ENCODE peak calls at places on chromosomes 5 and 9, in seven cellular contexts. One of them, this sample, is unnamed.
A peak's percentile ranks its signal among the peaks of the same experiment; 100 is the strongest.

GRCh38 chr5:25099538-25099937 is 454.8 kb upstream of the CDH10 start:
- DNase-seq in cardiac fibroblast: no peak
- DNase-seq in LNCaP clone FGC: no peak
- DNase-seq in AG04450: no peak
- DNase-seq in OCI-LY7: no peak
- DNase-seq in breast epithelium: no peak
- DNase-seq in GM23248: no peak
- DNase-seq in this sample: no peak

GRCh38 chr5:173454381-173454763 is 126.2 kb upstream of the STC2 start:
- DNase-seq in GM23248: peak; percentile 83
- DNase-seq in LNCaP clone FGC: no peak
- DNase-seq in AG04450: peak; percentile 48
- DNase-seq in cardiac fibroblast: peak; percentile 85
- DNase-seq in OCI-LY7: no peak
- DNase-seq in breast epithelium: no peak
- DNase-seq in this sample: no peak

GRCh38 chr5:139848508-139849100 is 53.0 kb downstream of the PSD2 start:
- DNase-seq in cardiac fibroblast: no peak
- DNase-seq in AG04450: no peak
- DNase-seq in LNCaP clone FGC: no peak
- DNase-seq in GM23248: no peak
- DNase-seq in OCI-LY7: no peak
- DNase-seq in breast epithelium: no peak
- DNase-seq in this sample: no peak

GRCh38 chr5:50666261-50667078 is at the start of gene PARP8:
- DNase-seq in GM23248: peak; percentile 62
- DNase-seq in LNCaP clone FGC: no peak
- DNase-seq in cardiac fibroblast: peak; percentile 61
- DNase-seq in OCI-LY7: peak; percentile 63
- DNase-seq in AG04450: peak; percentile 11
- DNase-seq in breast epithelium: no peak
- DNase-seq in this sample: peak; percentile 50

GRCh38 chr5:133830281-133830680 is 138.1 kb downstream of the C5orf15 start:
- DNase-seq in AG04450: no peak
- DNase-seq in GM23248: no peak
- DNase-seq in OCI-LY7: no peak
- DNase-seq in LNCaP clone FGC: no peak
- DNase-seq in breast epithelium: no peak
- DNase-seq in cardiac fibroblast: no peak
- DNase-seq in this sample: no peak

GRCh38 chr5:44807269-44807668 is 1.5 kb upstream of the MRPS30 start:
- DNase-seq in AG04450: no peak
- DNase-seq in breast epithelium: no peak
- DNase-seq in LNCaP clone FGC: no peak
- DNase-seq in GM23248: peak; percentile 35
- DNase-seq in cardiac fibroblast: peak; percentile 17
- DNase-seq in OCI-LY7: no peak
- DNase-seq in this sample: no peak

GRCh38 chr5:166788050-166788449 is 1503.4 kb upstream of the WWC1 start:
- DNase-seq in LNCaP clone FGC: peak; percentile 61
- DNase-seq in AG04450: no peak
- DNase-seq in OCI-LY7: no peak
- DNase-seq in GM23248: no peak
- DNase-seq in breast epithelium: no peak
- DNase-seq in cardiac fibroblast: no peak
- DNase-seq in this sample: no peak

GRCh38 chr9:133347515-133347984 is 381 bp downstream of the MED22 start:
- DNase-seq in breast epithelium: peak; percentile 51
- DNase-seq in LNCaP clone FGC: no peak
- DNase-seq in AG04450: no peak
- DNase-seq in GM23248: peak; percentile 73
- DNase-seq in OCI-LY7: peak; percentile 62
- DNase-seq in cardiac fibroblast: peak; percentile 33
- DNase-seq in this sample: no peak

GRCh38 chr9:105116047-105116868 is 128.2 kb upstream of the SLC44A1 start:
- DNase-seq in OCI-LY7: no peak
- DNase-seq in cardiac fibroblast: no peak
- DNase-seq in breast epithelium: no peak
- DNase-seq in GM23248: no peak
- DNase-seq in AG04450: no peak
- DNase-seq in LNCaP clone FGC: no peak
- DNase-seq in this sample: no peak

GRCh38 chr5:16859346-16859745 is 76.7 kb downstream of the MYO10 start:
- DNase-seq in breast epithelium: no peak
- DNase-seq in cardiac fibroblast: no peak
- DNase-seq in AG04450: no peak
- DNase-seq in OCI-LY7: no peak
- DNase-seq in GM23248: no peak
- DNase-seq in LNCaP clone FGC: no peak
- DNase-seq in this sample: no peak

GRCh38 chr5:16854351-16854750 is 81.7 kb downstream of the MYO10 start:
- DNase-seq in OCI-LY7: no peak
- DNase-seq in breast epithelium: no peak
- DNase-seq in cardiac fibroblast: peak; percentile 41
- DNase-seq in AG04450: no peak
- DNase-seq in LNCaP clone FGC: no peak
- DNase-seq in GM23248: peak; percentile 42
- DNase-seq in this sample: no peak

GRCh38 chr5:16857635-16858034 is 78.5 kb downstream of the MYO10 start:
- DNase-seq in breast epithelium: no peak
- DNase-seq in OCI-LY7: no peak
- DNase-seq in cardiac fibroblast: no peak
- DNase-seq in LNCaP clone FGC: peak; percentile 37
- DNase-seq in GM23248: peak; percentile 51
- DNase-seq in AG04450: no peak
- DNase-seq in this sample: no peak

GRCh38 chr5:16855475-16855874 is 80.6 kb downstream of the MYO10 start:
- DNase-seq in OCI-LY7: no peak
- DNase-seq in AG04450: no peak
- DNase-seq in GM23248: peak; percentile 67
- DNase-seq in breast epithelium: no peak
- DNase-seq in cardiac fibroblast: peak; percentile 74
- DNase-seq in LNCaP clone FGC: no peak
- DNase-seq in this sample: no peak

DNA sequence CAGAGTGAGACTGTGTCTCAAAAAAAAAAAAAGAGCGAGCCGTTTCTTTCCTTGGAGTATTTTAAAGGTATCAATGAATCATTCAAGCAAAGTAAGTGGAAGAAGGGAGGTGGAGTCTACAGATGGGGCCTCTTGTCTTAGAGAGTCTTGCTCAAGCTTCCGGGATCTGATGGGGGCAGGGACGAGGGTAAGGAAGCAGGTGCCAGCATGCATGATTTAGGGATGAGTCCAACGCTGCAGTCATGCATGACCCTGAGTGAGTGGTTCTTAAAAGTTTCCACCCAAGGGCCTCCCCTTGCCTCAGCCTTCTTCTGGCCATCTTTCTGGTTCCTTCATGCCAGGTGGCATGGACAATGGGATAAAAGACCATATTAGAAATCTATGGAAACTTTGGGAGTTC is 79.6 kb downstream of the MYO10 start:
- DNase-seq in LNCaP clone FGC: no peak
- DNase-seq in breast epithelium: no peak
- DNase-seq in OCI-LY7: no peak
- DNase-seq in cardiac fibroblast: peak; percentile 79
- DNase-seq in GM23248: peak; percentile 72
- DNase-seq in AG04450: peak; percentile 21
- DNase-seq in this sample: no peak
- H3K4me3 ChIP-seq in LNCaP clone FGC: no peak overlapping the region
- H3K4me3 ChIP-seq in breast epithelium: no peak overlapping the region
- H3K4me3 ChIP-seq in OCI-LY7: no peak overlapping the region
- H3K4me3 ChIP-seq in cardiac fibroblast: no peak overlapping the region
- H3K4me3 ChIP-seq in GM23248: no peak overlapping the region
- H3K4me3 ChIP-seq in AG04450: no peak overlapping the region
- H3K4me3 ChIP-seq in this sample: no peak overlapping the region

DNA sequence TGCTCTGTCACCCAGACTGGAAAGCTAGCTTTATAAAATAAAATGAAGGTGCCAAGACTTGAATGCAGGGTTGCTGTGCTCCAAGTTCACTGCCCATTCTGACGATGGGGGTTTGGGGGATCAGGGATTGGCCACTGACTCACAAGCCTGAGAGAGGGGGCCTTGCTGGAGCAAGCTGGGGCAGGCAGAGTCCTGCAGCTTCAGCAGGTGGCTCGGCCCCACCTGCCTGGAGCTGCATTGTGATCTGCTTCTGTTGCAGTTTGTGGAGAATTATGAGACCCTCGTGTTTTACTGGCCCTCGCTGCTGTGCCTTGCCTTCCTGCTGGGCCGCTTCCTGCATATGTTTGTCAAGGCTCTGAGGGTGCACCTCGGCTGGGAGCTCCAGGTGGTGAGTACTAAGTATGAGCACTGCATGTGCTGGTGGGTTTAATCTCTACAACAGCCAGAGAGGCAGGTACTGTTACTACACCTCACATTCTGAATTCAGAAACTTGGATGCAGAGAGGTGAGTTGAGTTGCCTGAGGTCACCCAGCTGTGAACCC is 31.1 kb upstream of the CCDC180 start:
- DNase-seq in AG04450: no peak
- DNase-seq in OCI-LY7: no peak
- DNase-seq in breast epithelium: no peak
- DNase-seq in LNCaP clone FGC: no peak
- DNase-seq in cardiac fibroblast: no peak
- DNase-seq in GM23248: no peak
- DNase-seq in this sample: no peak
- H3K4me3 ChIP-seq in AG04450: no peak overlapping the region
- H3K4me3 ChIP-seq in OCI-LY7: no peak overlapping the region
- H3K4me3 ChIP-seq in breast epithelium: no peak overlapping the region
- H3K4me3 ChIP-seq in LNCaP clone FGC: no peak overlapping the region
- H3K4me3 ChIP-seq in cardiac fibroblast: no peak overlapping the region
- H3K4me3 ChIP-seq in GM23248: no peak overlapping the region
- H3K4me3 ChIP-seq in this sample: no peak overlapping the region

GRCh38 chr5:178227138-178227659 is 5.4 kb downstream of the PHYKPL start:
- DNase-seq in GM23248: peak; percentile 51
- DNase-seq in cardiac fibroblast: peak; percentile 60
- DNase-seq in LNCaP clone FGC: no peak
- DNase-seq in OCI-LY7: no peak
- DNase-seq in AG04450: no peak
- DNase-seq in breast epithelium: no peak
- DNase-seq in this sample: no peak
- H3K4me3 ChIP-seq in GM23248: no peak overlapping the region
- H3K4me3 ChIP-seq in cardiac fibroblast: no peak overlapping the region
- H3K4me3 ChIP-seq in LNCaP clone FGC: no peak overlapping the region
- H3K4me3 ChIP-seq in OCI-LY7: no peak overlapping the region
- H3K4me3 ChIP-seq in AG04450: no peak overlapping the region
- H3K4me3 ChIP-seq in breast epithelium: no peak overlapping the region
- H3K4me3 ChIP-seq in this sample: no peak overlapping the region

GRCh38 chr5:142671801-142672200 is 14.1 kb downstream of the FGF1 start:
- DNase-seq in GM23248: peak; percentile 82
- DNase-seq in cardiac fibroblast: peak; percentile 85
- DNase-seq in OCI-LY7: no peak
- DNase-seq in AG04450: peak; percentile 70
- DNase-seq in breast epithelium: no peak
- DNase-seq in LNCaP clone FGC: no peak
- DNase-seq in this sample: no peak
- H3K4me3 ChIP-seq in GM23248: no peak overlapping the region
- H3K4me3 ChIP-seq in cardiac fibroblast: no peak overlapping the region
- H3K4me3 ChIP-seq in OCI-LY7: no peak overlapping the region
- H3K4me3 ChIP-seq in AG04450: no peak overlapping the region
- H3K4me3 ChIP-seq in breast epithelium: no peak overlapping the region
- H3K4me3 ChIP-seq in LNCaP clone FGC: no peak overlapping the region
- H3K4me3 ChIP-seq in this sample: no peak overlapping the region

GRCh38 chr9:89482950-89483349 is 15.0 kb downstream of the SEMA4D start:
- DNase-seq in GM23248: no peak
- DNase-seq in cardiac fibroblast: no peak
- DNase-seq in AG04450: no peak
- DNase-seq in OCI-LY7: no peak
- DNase-seq in breast epithelium: no peak
- DNase-seq in LNCaP clone FGC: no peak
- DNase-seq in this sample: no peak

GRCh38 chr9:89481161-89481915 is 16.6 kb downstream of the SEMA4D start:
- DNase-seq in GM23248: no peak
- DNase-seq in cardiac fibroblast: no peak
- DNase-seq in AG04450: no peak
- DNase-seq in OCI-LY7: peak; percentile 41
- DNase-seq in breast epithelium: no peak
- DNase-seq in LNCaP clone FGC: no peak
- DNase-seq in this sample: no peak

GRCh38 chr9:89484475-89485404 is 13.2 kb downstream of the SEMA4D start:
- DNase-seq in cardiac fibroblast: no peak
- DNase-seq in LNCaP clone FGC: no peak
- DNase-seq in AG04450: no peak
- DNase-seq in OCI-LY7: peak; percentile 48
- DNase-seq in GM23248: no peak
- DNase-seq in breast epithelium: no peak
- DNase-seq in this sample: no peak

GRCh38 chr9:89482056-89482784 is 15.7 kb downstream of the SEMA4D start:
- DNase-seq in LNCaP clone FGC: no peak
- DNase-seq in breast epithelium: no peak
- DNase-seq in GM23248: no peak
- DNase-seq in AG04450: no peak
- DNase-seq in cardiac fibroblast: no peak
- DNase-seq in OCI-LY7: no peak
- DNase-seq in this sample: no peak

GRCh38 chr9:89483592-89484474 is 14.1 kb downstream of the SEMA4D start:
- DNase-seq in LNCaP clone FGC: no peak
- DNase-seq in OCI-LY7: peak; percentile 72
- DNase-seq in breast epithelium: no peak
- DNase-seq in cardiac fibroblast: no peak
- DNase-seq in AG04450: no peak
- DNase-seq in GM23248: no peak
- DNase-seq in this sample: no peak
- H3K4me3 ChIP-seq in LNCaP clone FGC: no peak overlapping the region
- H3K4me3 ChIP-seq in OCI-LY7: peak overlapping the region; percentile 64
- H3K4me3 ChIP-seq in breast epithelium: no peak overlapping the region
- H3K4me3 ChIP-seq in cardiac fibroblast: no peak overlapping the region
- H3K4me3 ChIP-seq in AG04450: no peak overlapping the region
- H3K4me3 ChIP-seq in GM23248: no peak overlapping the region
- H3K4me3 ChIP-seq in this sample: peak overlapping the region; percentile 16

GRCh38 chr5:178336889-178337785 is 104.5 kb upstream of the PHYKPL start:
- DNase-seq in OCI-LY7: no peak
- DNase-seq in breast epithelium: peak; percentile 42
- DNase-seq in GM23248: no peak
- DNase-seq in cardiac fibroblast: no peak
- DNase-seq in AG04450: no peak
- DNase-seq in LNCaP clone FGC: no peak
- DNase-seq in this sample: no peak
- H3K4me3 ChIP-seq in OCI-LY7: no peak overlapping the region
- H3K4me3 ChIP-seq in breast epithelium: no peak overlapping the region
- H3K4me3 ChIP-seq in GM23248: no peak overlapping the region
- H3K4me3 ChIP-seq in cardiac fibroblast: no peak overlapping the region
- H3K4me3 ChIP-seq in AG04450: no peak overlapping the region
- H3K4me3 ChIP-seq in LNCaP clone FGC: no peak overlapping the region
- H3K4me3 ChIP-seq in this sample: no peak overlapping the region

This sample was measured in dorsolateral prefrontal cortex.